ENCODE peak calls at places on chromosome 16, in nine cellular contexts. One of them, this sample, is unnamed.

GRCh38 chr16:87924041-87924851 is 12.1 kb downstream of the CA5A start:
- DNase-seq in WTC11: no peak
- DNase-seq in AG08396: no peak
- DNase-seq in BJ: no peak
- DNase-seq in body of pancreas: peak; percentile 35
- DNase-seq in cardiac muscle cell: no peak
- DNase-seq in uterus: no peak
- DNase-seq in psoas muscle: no peak
- DNase-seq in AML-193: no peak
- DNase-seq in this sample: no peak

GRCh38 chr16:89105599-89106151 is 12.0 kb downstream of the ACSF3 start:
- DNase-seq in AML-193: no peak
- DNase-seq in uterus: no peak
- DNase-seq in body of pancreas: no peak
- DNase-seq in psoas muscle: peak; percentile 48
- DNase-seq in cardiac muscle cell: no peak
- DNase-seq in WTC11: no peak
- DNase-seq in AG08396: no peak
- DNase-seq in BJ: no peak
- DNase-seq in this sample: peak; percentile 66

GRCh38 chr16:47887496-47887895 is 268.3 kb downstream of the ABCC12 start:
- DNase-seq in AG08396: peak; percentile 29
- DNase-seq in psoas muscle: no peak
- DNase-seq in uterus: no peak
- DNase-seq in cardiac muscle cell: peak; percentile 5
- DNase-seq in body of pancreas: no peak
- DNase-seq in BJ: no peak
- DNase-seq in WTC11: peak; percentile 26
- DNase-seq in AML-193: no peak
- DNase-seq in this sample: no peak

GRCh38 chr16:23365602-23366240 is 63.6 kb downstream of the SCNN1B start:
- DNase-seq in cardiac muscle cell: peak; percentile 2
- DNase-seq in body of pancreas: peak; percentile 63
- DNase-seq in BJ: no peak
- DNase-seq in WTC11: no peak
- DNase-seq in AML-193: no peak
- DNase-seq in uterus: no peak
- DNase-seq in psoas muscle: no peak
- DNase-seq in AG08396: no peak
- DNase-seq in this sample: peak; percentile 1

GRCh38 chr16:28140788-28141618 is 70.8 kb downstream of the XPO6 start:
- DNase-seq in cardiac muscle cell: no peak
- DNase-seq in BJ: no peak
- DNase-seq in AG08396: no peak
- DNase-seq in psoas muscle: no peak
- DNase-seq in AML-193: peak; percentile 70
- DNase-seq in uterus: no peak
- DNase-seq in body of pancreas: peak; percentile 21
- DNase-seq in WTC11: no peak
- DNase-seq in this sample: no peak

GRCh38 chr16:62077998-62078397 is 41.8 kb upstream of the CDH8 start:
- DNase-seq in BJ: no peak
- DNase-seq in AG08396: no peak
- DNase-seq in cardiac muscle cell: no peak
- DNase-seq in psoas muscle: no peak
- DNase-seq in uterus: no peak
- DNase-seq in WTC11: peak; percentile 75
- DNase-seq in AML-193: peak; percentile 5
- DNase-seq in body of pancreas: no peak
- DNase-seq in this sample: no peak

GRCh38 chr16:57304169-57305061 is 19.9 kb upstream of the PLLP start:
- DNase-seq in uterus: peak; percentile 21
- DNase-seq in cardiac muscle cell: peak; percentile 90
- DNase-seq in psoas muscle: peak; percentile 58
- DNase-seq in BJ: peak; percentile 21
- DNase-seq in AG08396: no peak
- DNase-seq in AML-193: no peak
- DNase-seq in body of pancreas: peak; percentile 77
- DNase-seq in WTC11: no peak
- DNase-seq in this sample: peak; percentile 44

GRCh38 chr16:64846966-64847365 is 274.9 kb downstream of the CDH11 start:
- DNase-seq in cardiac muscle cell: no peak
- DNase-seq in uterus: no peak
- DNase-seq in WTC11: no peak
- DNase-seq in body of pancreas: no peak
- DNase-seq in psoas muscle: no peak
- DNase-seq in AML-193: no peak
- DNase-seq in BJ: no peak
- DNase-seq in AG08396: no peak
- DNase-seq in this sample: no peak

GRCh38 chr16:19005561-19006445 is 22.1 kb downstream of the TMC7 start:
- DNase-seq in AML-193: no peak
- DNase-seq in psoas muscle: peak; percentile 63
- DNase-seq in WTC11: no peak
- DNase-seq in uterus: no peak
- DNase-seq in body of pancreas: peak; percentile 22
- DNase-seq in cardiac muscle cell: no peak
- DNase-seq in AG08396: peak; percentile 37
- DNase-seq in BJ: no peak
- DNase-seq in this sample: no peak

GRCh38 chr16:24670623-24671454 is 58.6 kb upstream of the TNRC6A start:
- DNase-seq in AG08396: peak; percentile 79
- DNase-seq in uterus: peak; percentile 79
- DNase-seq in body of pancreas: peak; percentile 59
- DNase-seq in cardiac muscle cell: peak; percentile 79
- DNase-seq in WTC11: peak; percentile 34
- DNase-seq in AML-193: no peak
- DNase-seq in BJ: no peak
- DNase-seq in psoas muscle: peak; percentile 68
- DNase-seq in this sample: no peak